ENCODE peak calls at places on chromosomes 1 and 21, in four cellular contexts. P is pancreas, M is psoas muscle, T is fibroblast of mammary gland. B is an unnamed sample.
A peak's percentile ranks its signal among the peaks of the same experiment; 100 is the strongest.

GRCh38 chr1:193358419-193358818 is 172.0 kb upstream of the B3GALT2 start:
- DNase-seq in M (no peak), P (no peak), T (no peak), B (no peak)

GRCh38 chr21:25568230-25568629 is 39.1 kb downstream of the MRPL39 start:
- DNase-seq in T (peak; percentile 69), M (no peak), P (no peak), B (no peak)

GRCh38 chr1:247442164-247442563 is 15.7 kb downstream of the OR2B11 start:
- DNase-seq in M (no peak), P (no peak), T (no peak), B (no peak)

GRCh38 chr1:230211436-230212145 is 144.6 kb downstream of the GALNT2 start:
- DNase-seq in P (no peak), M (no peak), T (no peak), B (no peak)

GRCh38 chr1:183287191-183287675 is 101.2 kb downstream of the LAMC2 start:
- DNase-seq in M (peak; percentile 36), T (no peak), P (peak; percentile 30), B (no peak)

GRCh38 chr1:4494558-4494957 is 159.9 kb upstream of the AJAP1 start:
- DNase-seq in T (no peak), M (no peak), P (peak; percentile 18), B (no peak)

GRCh38 chr1:3695326-3696217 is 43.3 kb downstream of the TP73 start:
- DNase-seq in P (peak; percentile 31), T (peak; percentile 12), M (no peak), B (no peak)

GRCh38 chr21:42562258-42562657 is 48.6 kb downstream of the SLC37A1 start:
- DNase-seq in P (no peak), M (no peak), T (no peak), B (no peak)

GRCh38 chr1:24349891-24350290 is 30.7 kb downstream of the GRHL3 start:
- DNase-seq in P (no peak), M (no peak), T (peak; percentile 28), B (no peak)

GRCh38 chr1:210328032-210328745 is 513 bp upstream of the HHAT start:
- DNase-seq in T (no peak), P (no peak), M (no peak), B (no peak)

GRCh38 chr1:44881011-44881632 is 38.1 kb upstream of the PTCH2 start:
- DNase-seq in M (peak; percentile 34), T (peak; percentile 78), P (no peak), B (peak; percentile 90)

GRCh38 chr1:33269621-33270020 is 13.3 kb downstream of the ZNF362 start:
- DNase-seq in M (no peak), T (no peak), P (no peak), B (no peak)

GRCh38 chr1:87869563-87869962 is 540.9 kb downstream of the LMO4 start:
- DNase-seq in M (no peak), T (peak; percentile 91), P (no peak), B (peak; percentile 84)

GRCh38 chr1:170077926-170078325 is 3.4 kb upstream of the KIFAP3 start:
- DNase-seq in T (no peak), M (no peak), P (no peak), B (no peak)

GRCh38 chr1:43893020-43893419 is 40.6 kb upstream of the ARTN start:
- DNase-seq in M (no peak), T (peak; percentile 53), P (no peak), B (no peak)

GRCh38 chr1:93681095-93681548 is 515 bp downstream of the BCAR3 start:
- DNase-seq in P (no peak), T (no peak), M (peak; percentile 29), B (no peak)

GRCh38 chr1:23868848-23869450 is 859 bp upstream of the FUCA1 start:
- DNase-seq in P (no peak), M (no peak), T (no peak), B (no peak)

GRCh38 chr1:226211181-226211580 is 12.3 kb upstream of the MIXL1 start:
- DNase-seq in M (no peak), P (no peak), T (no peak), B (no peak)

GRCh38 chr1:162193815-162194214 is 124.3 kb downstream of the NOS1AP start:
- DNase-seq in M (no peak), T (no peak), P (no peak), B (no peak)

GRCh38 chr1:17777818-17778217 is 22.7 kb downstream of the ACTL8 start:
- DNase-seq in P (no peak), M (no peak), T (no peak), B (no peak)

GRCh38 chr1:51504806-51505525 is 14.1 kb downstream of the EPS15 start:
- DNase-seq in M (no peak), T (no peak), P (no peak), B (no peak)
- H3K4me3 ChIP-seq in M (no peak overlapping the region), T (no peak overlapping the region), P (no peak overlapping the region), B (no peak overlapping the region)

DNA sequence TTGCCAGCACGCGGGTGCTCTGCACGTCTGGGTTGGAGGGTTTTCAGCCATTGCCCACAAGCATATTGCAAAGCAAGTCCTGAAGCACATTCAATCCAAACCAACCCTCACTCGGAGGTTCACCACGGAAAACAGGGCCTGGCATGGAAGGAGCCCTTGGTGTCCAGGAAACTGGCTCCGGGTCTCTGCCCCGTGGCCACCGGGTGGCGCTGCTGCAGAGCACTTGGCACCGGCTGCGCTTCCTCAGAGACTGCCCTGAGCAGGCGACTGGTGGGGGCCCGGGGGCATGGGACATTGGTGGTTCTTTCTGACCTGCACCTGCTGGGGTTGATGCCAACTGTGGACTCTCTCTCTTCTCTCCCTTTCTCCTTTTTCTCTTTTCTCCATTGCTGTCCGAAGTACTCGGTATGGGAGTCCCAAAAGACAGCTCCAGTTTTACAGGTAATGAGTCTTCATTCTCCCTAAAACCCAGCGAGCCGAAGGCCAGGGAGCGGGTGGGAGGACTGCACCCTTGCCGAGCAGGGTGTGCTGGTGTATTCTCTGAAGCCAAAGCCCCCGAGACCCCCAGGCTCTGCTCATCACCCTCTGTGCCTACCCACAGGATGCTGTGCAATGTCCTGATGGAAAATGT is 4.1 kb upstream of the KCNAB2 start:
- DNase-seq in P (no peak), T (peak; percentile 21), M (peak; percentile 39), B (peak; percentile 19)
- H3K4me3 ChIP-seq in P (no peak overlapping the region), T (no peak overlapping the region), M (no peak overlapping the region), B (no peak overlapping the region)

GRCh38 chr1:184416476-184416875 is 29.6 kb downstream of the C1orf21 start:
- DNase-seq in P (no peak), M (no peak), T (no peak), B (peak; percentile 88)
- H3K4me3 ChIP-seq in P (no peak overlapping the region), M (no peak overlapping the region), T (no peak overlapping the region), B (no peak overlapping the region)

GRCh38 chr1:172145231-172145651 is 275.2 kb upstream of the C1orf105 start:
- DNase-seq in T (peak; percentile 86), P (no peak), M (no peak), B (no peak)
- H3K4me3 ChIP-seq in T (peak overlapping the region; percentile 84), P (no peak overlapping the region), M (peak overlapping the region; percentile 64), B (no peak overlapping the region)

GRCh38 chr1:205714190-205714905 is 34.0 kb upstream of the SLC45A3 start:
- DNase-seq in M (no peak), P (no peak), T (peak; percentile 58), B (peak; percentile 59)
- H3K4me3 ChIP-seq in M (no peak overlapping the region), P (no peak overlapping the region), T (no peak overlapping the region), B (no peak overlapping the region)

GRCh38 chr21:31713973-31714740 is 17.8 kb downstream of the SCAF4 start:
- DNase-seq in M (no peak), P (no peak), T (peak; percentile 28), B (no peak)
- H3K4me3 ChIP-seq in M (peak overlapping the region; percentile 4), P (no peak overlapping the region), T (no peak overlapping the region), B (no peak overlapping the region)

GRCh38 chr1:26307363-26307781 is 936 bp upstream of the UBXN11 start:
- DNase-seq in P (no peak), M (no peak), T (no peak), B (no peak)
- H3K4me3 ChIP-seq in P (no peak overlapping the region), M (peak overlapping the region; percentile 95), T (no peak overlapping the region), B (no peak overlapping the region)

B was measured in mammary epithelial cell.